ENCODE peak calls at places on chromosomes 12 and 14, in six cellular contexts. One of them, this sample, is unnamed.

GRCh38 chr12:98418357-98419075 is 96.9 kb upstream of the TMPO start:
- DNase-seq in pancreas: peak
- DNase-seq in foreskin fibroblast: peak
- DNase-seq in CD4-positive, alpha-beta T cell: no peak
- DNase-seq in nephron progenitor cell: peak
- DNase-seq in right lobe of liver: peak
- DNase-seq in this sample: peak

GRCh38 chr14:99871771-99872170 is 78.6 kb downstream of the EML1 start:
- DNase-seq in foreskin fibroblast: no peak
- DNase-seq in right lobe of liver: no peak
- DNase-seq in nephron progenitor cell: no peak
- DNase-seq in CD4-positive, alpha-beta T cell: no peak
- DNase-seq in pancreas: no peak
- DNase-seq in this sample: no peak

GRCh38 chr14:28406181-28406580 is 360.4 kb upstream of the FOXG1 start:
- DNase-seq in CD4-positive, alpha-beta T cell: no peak
- DNase-seq in right lobe of liver: no peak
- DNase-seq in nephron progenitor cell: no peak
- DNase-seq in pancreas: no peak
- DNase-seq in foreskin fibroblast: no peak
- DNase-seq in this sample: peak

GRCh38 chr12:43766291-43766690 is 7.5 kb downstream of the IRAK4 start:
- DNase-seq in CD4-positive, alpha-beta T cell: no peak
- DNase-seq in nephron progenitor cell: no peak
- DNase-seq in foreskin fibroblast: no peak
- DNase-seq in right lobe of liver: no peak
- DNase-seq in pancreas: no peak
- DNase-seq in this sample: no peak

GRCh38 chr12:74317078-74317581 is 220.5 kb upstream of the ATXN7L3B start:
- DNase-seq in pancreas: no peak
- DNase-seq in CD4-positive, alpha-beta T cell: no peak
- DNase-seq in right lobe of liver: no peak
- DNase-seq in foreskin fibroblast: no peak
- DNase-seq in nephron progenitor cell: peak
- DNase-seq in this sample: peak

GRCh38 chr12:40898505-40898904 is 206.3 kb downstream of the CNTN1 start:
- DNase-seq in foreskin fibroblast: no peak
- DNase-seq in nephron progenitor cell: no peak
- DNase-seq in right lobe of liver: no peak
- DNase-seq in pancreas: no peak
- DNase-seq in CD4-positive, alpha-beta T cell: no peak
- DNase-seq in this sample: no peak

GRCh38 chr12:62891805-62892549 is 43.0 kb downstream of the PPM1H start:
- DNase-seq in foreskin fibroblast: no peak
- DNase-seq in nephron progenitor cell: no peak
- DNase-seq in right lobe of liver: no peak
- DNase-seq in pancreas: no peak
- DNase-seq in CD4-positive, alpha-beta T cell: no peak
- DNase-seq in this sample: no peak

GRCh38 chr14:101715209-101716076 is 46.1 kb upstream of the PPP2R5C start:
- DNase-seq in nephron progenitor cell: no peak
- DNase-seq in CD4-positive, alpha-beta T cell: no peak
- DNase-seq in pancreas: no peak
- DNase-seq in right lobe of liver: no peak
- DNase-seq in foreskin fibroblast: no peak
- DNase-seq in this sample: no peak

GRCh38 chr14:58549358-58549757 is 88.4 kb upstream of the DACT1 start:
- DNase-seq in CD4-positive, alpha-beta T cell: no peak
- DNase-seq in foreskin fibroblast: no peak
- DNase-seq in nephron progenitor cell: no peak
- DNase-seq in pancreas: no peak
- DNase-seq in right lobe of liver: no peak
- DNase-seq in this sample: no peak

GRCh38 chr12:83514372-83514771 is 827.7 kb downstream of the TMTC2 start:
- DNase-seq in pancreas: no peak
- DNase-seq in foreskin fibroblast: no peak
- DNase-seq in nephron progenitor cell: no peak
- DNase-seq in CD4-positive, alpha-beta T cell: no peak
- DNase-seq in right lobe of liver: no peak
- DNase-seq in this sample: no peak

GRCh38 chr12:32983968-32984367 is 87.4 kb upstream of the PKP2 start:
- DNase-seq in CD4-positive, alpha-beta T cell: no peak
- DNase-seq in foreskin fibroblast: no peak
- DNase-seq in nephron progenitor cell: no peak
- DNase-seq in pancreas: no peak
- DNase-seq in right lobe of liver: no peak
- DNase-seq in this sample: no peak

GRCh38 chr12:47397664-47398281 is 308.1 kb downstream of the RPAP3 start:
- DNase-seq in nephron progenitor cell: no peak
- DNase-seq in foreskin fibroblast: peak
- DNase-seq in pancreas: no peak
- DNase-seq in CD4-positive, alpha-beta T cell: no peak
- DNase-seq in right lobe of liver: no peak
- DNase-seq in this sample: peak

GRCh38 chr12:114403044-114403689 is 2.8 kb downstream of the TBX5 start:
- DNase-seq in right lobe of liver: no peak
- DNase-seq in CD4-positive, alpha-beta T cell: no peak
- DNase-seq in nephron progenitor cell: peak
- DNase-seq in pancreas: no peak
- DNase-seq in foreskin fibroblast: peak
- DNase-seq in this sample: no peak

GRCh38 chr14:23610090-23610814 is 25.9 kb upstream of the DHRS2 start:
- DNase-seq in right lobe of liver: no peak
- DNase-seq in CD4-positive, alpha-beta T cell: no peak
- DNase-seq in nephron progenitor cell: no peak
- DNase-seq in foreskin fibroblast: no peak
- DNase-seq in pancreas: no peak
- DNase-seq in this sample: no peak

GRCh38 chr12:131287015-131287937 is 333.6 kb downstream of the ADGRD1 start:
- DNase-seq in pancreas: peak
- DNase-seq in foreskin fibroblast: no peak
- DNase-seq in right lobe of liver: no peak
- DNase-seq in CD4-positive, alpha-beta T cell: no peak
- DNase-seq in nephron progenitor cell: no peak
- DNase-seq in this sample: no peak

GRCh38 chr14:73125746-73126145 is 10.6 kb upstream of the PSEN1 start:
- DNase-seq in pancreas: no peak
- DNase-seq in nephron progenitor cell: no peak
- DNase-seq in right lobe of liver: no peak
- DNase-seq in CD4-positive, alpha-beta T cell: no peak
- DNase-seq in foreskin fibroblast: no peak
- DNase-seq in this sample: no peak

GRCh38 chr12:9881988-9882387 is 699 bp downstream of the KLRF2 start:
- DNase-seq in foreskin fibroblast: no peak
- DNase-seq in pancreas: no peak
- DNase-seq in right lobe of liver: no peak
- DNase-seq in nephron progenitor cell: no peak
- DNase-seq in CD4-positive, alpha-beta T cell: no peak
- DNase-seq in this sample: no peak

GRCh38 chr12:130195776-130196175 is 33.5 kb downstream of the FZD10 start:
- DNase-seq in CD4-positive, alpha-beta T cell: no peak
- DNase-seq in foreskin fibroblast: no peak
- DNase-seq in pancreas: no peak
- DNase-seq in right lobe of liver: no peak
- DNase-seq in nephron progenitor cell: no peak
- DNase-seq in this sample: no peak

GRCh38 chr12:17809206-17809605 is 280.8 kb downstream of the RERGL start:
- DNase-seq in CD4-positive, alpha-beta T cell: no peak
- DNase-seq in right lobe of liver: no peak
- DNase-seq in nephron progenitor cell: no peak
- DNase-seq in pancreas: no peak
- DNase-seq in foreskin fibroblast: no peak
- DNase-seq in this sample: no peak

GRCh38 chr14:89347885-89348284 is 69.1 kb downstream of the FOXN3 start:
- DNase-seq in right lobe of liver: no peak
- DNase-seq in CD4-positive, alpha-beta T cell: no peak
- DNase-seq in pancreas: no peak
- DNase-seq in nephron progenitor cell: no peak
- DNase-seq in foreskin fibroblast: no peak
- DNase-seq in this sample: no peak

GRCh38 chr12:122207391-122207790 is 3.9 kb downstream of the B3GNT4 start:
- DNase-seq in right lobe of liver: no peak
- DNase-seq in foreskin fibroblast: no peak
- DNase-seq in nephron progenitor cell: no peak
- DNase-seq in pancreas: no peak
- DNase-seq in CD4-positive, alpha-beta T cell: no peak
- DNase-seq in this sample: no peak

GRCh38 chr12:20376984-20377383 is 8.6 kb downstream of the PDE3A start:
- DNase-seq in nephron progenitor cell: no peak
- DNase-seq in pancreas: no peak
- DNase-seq in foreskin fibroblast: no peak
- DNase-seq in CD4-positive, alpha-beta T cell: no peak
- DNase-seq in right lobe of liver: no peak
- DNase-seq in this sample: no peak

GRCh38 chr12:53703746-53704145 is 23.5 kb downstream of the CALCOCO1 start:
- DNase-seq in nephron progenitor cell: no peak
- DNase-seq in foreskin fibroblast: no peak
- DNase-seq in CD4-positive, alpha-beta T cell: no peak
- DNase-seq in pancreas: no peak
- DNase-seq in right lobe of liver: no peak
- DNase-seq in this sample: peak

GRCh38 chr12:7588703-7589329 is 76.9 kb downstream of the APOBEC1 start:
- DNase-seq in pancreas: no peak
- DNase-seq in right lobe of liver: no peak
- DNase-seq in nephron progenitor cell: no peak
- DNase-seq in foreskin fibroblast: peak
- DNase-seq in CD4-positive, alpha-beta T cell: peak
- DNase-seq in this sample: no peak

GRCh38 chr14:89543420-89543790 is 126.4 kb upstream of the FOXN3 start:
- DNase-seq in nephron progenitor cell: no peak
- DNase-seq in foreskin fibroblast: no peak
- DNase-seq in right lobe of liver: no peak
- DNase-seq in CD4-positive, alpha-beta T cell: no peak
- DNase-seq in pancreas: no peak
- DNase-seq in this sample: no peak

GRCh38 chr14:89504084-89504483 is 87.1 kb upstream of the FOXN3 start:
- DNase-seq in right lobe of liver: no peak
- DNase-seq in pancreas: no peak
- DNase-seq in CD4-positive, alpha-beta T cell: no peak
- DNase-seq in foreskin fibroblast: peak
- DNase-seq in nephron progenitor cell: no peak
- DNase-seq in this sample: no peak

GRCh38 chr14:68817513-68818212 is 24.8 kb upstream of the ZFP36L1 start:
- DNase-seq in pancreas: no peak
- DNase-seq in nephron progenitor cell: no peak
- DNase-seq in right lobe of liver: no peak
- DNase-seq in CD4-positive, alpha-beta T cell: no peak
- DNase-seq in foreskin fibroblast: no peak
- DNase-seq in this sample: no peak

GRCh38 chr12:37548266-37548805 is 768.2 kb upstream of the ALG10B start:
- DNase-seq in pancreas: no peak
- DNase-seq in foreskin fibroblast: no peak
- DNase-seq in CD4-positive, alpha-beta T cell: no peak
- DNase-seq in nephron progenitor cell: no peak
- DNase-seq in right lobe of liver: no peak
- DNase-seq in this sample: no peak

DNA sequence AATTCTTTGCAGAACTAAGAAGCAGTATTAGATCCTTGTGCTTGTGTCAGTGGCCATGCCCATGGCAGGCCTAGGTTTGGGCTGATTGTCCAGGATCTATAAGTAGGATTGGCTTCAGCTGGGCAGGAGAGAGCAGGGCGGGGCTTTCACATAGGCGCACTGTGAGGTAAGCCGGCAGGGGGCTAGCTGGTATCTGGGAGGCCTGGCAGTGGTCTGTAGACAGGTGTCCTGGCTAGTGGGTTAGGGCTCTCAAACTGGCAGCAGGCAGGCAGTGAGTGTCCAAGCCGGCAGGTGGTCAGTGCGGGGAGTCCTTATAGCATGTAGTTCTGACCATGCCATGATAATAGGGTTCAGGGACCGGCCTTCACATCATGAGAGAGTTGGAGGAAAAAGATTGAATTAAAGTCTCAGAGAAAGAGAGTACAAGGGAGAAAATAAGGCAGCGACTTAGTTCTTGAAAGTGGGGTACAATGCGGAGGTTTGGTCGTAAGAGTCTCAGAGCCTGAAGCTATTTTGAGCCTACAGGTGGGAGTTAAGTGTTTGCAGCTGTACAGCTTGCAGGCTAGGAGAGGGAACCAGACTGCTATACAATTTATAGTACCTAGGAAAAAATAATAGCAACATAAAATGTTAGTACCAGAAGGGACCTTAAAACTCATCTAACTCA is 137.4 kb downstream of the TPH2 start:
- DNase-seq in CD4-positive, alpha-beta T cell: no peak
- DNase-seq in nephron progenitor cell: no peak
- DNase-seq in right lobe of liver: no peak
- DNase-seq in pancreas: no peak
- DNase-seq in foreskin fibroblast: no peak
- DNase-seq in this sample: no peak
- TF ChIP-seq CTCF in CD4-positive, alpha-beta T cell: no peak
- TF ChIP-seq CTCF in nephron progenitor cell: no peak
- TF ChIP-seq CTCF in right lobe of liver: no peak
- TF ChIP-seq CTCF in pancreas: no peak
- TF ChIP-seq CTCF in foreskin fibroblast: no peak
- TF ChIP-seq CTCF in this sample: no peak

GRCh38 chr12:112838731-112839130 is 47.2 kb downstream of the RPH3A start:
- DNase-seq in CD4-positive, alpha-beta T cell: no peak
- DNase-seq in right lobe of liver: no peak
- DNase-seq in nephron progenitor cell: no peak
- DNase-seq in foreskin fibroblast: no peak
- DNase-seq in pancreas: no peak
- DNase-seq in this sample: no peak
- TF ChIP-seq CTCF in CD4-positive, alpha-beta T cell: no peak
- TF ChIP-seq CTCF in right lobe of liver: no peak
- TF ChIP-seq CTCF in nephron progenitor cell: no peak
- TF ChIP-seq CTCF in foreskin fibroblast: no peak
- TF ChIP-seq CTCF in pancreas: no peak
- TF ChIP-seq CTCF in this sample: no peak

DNA sequence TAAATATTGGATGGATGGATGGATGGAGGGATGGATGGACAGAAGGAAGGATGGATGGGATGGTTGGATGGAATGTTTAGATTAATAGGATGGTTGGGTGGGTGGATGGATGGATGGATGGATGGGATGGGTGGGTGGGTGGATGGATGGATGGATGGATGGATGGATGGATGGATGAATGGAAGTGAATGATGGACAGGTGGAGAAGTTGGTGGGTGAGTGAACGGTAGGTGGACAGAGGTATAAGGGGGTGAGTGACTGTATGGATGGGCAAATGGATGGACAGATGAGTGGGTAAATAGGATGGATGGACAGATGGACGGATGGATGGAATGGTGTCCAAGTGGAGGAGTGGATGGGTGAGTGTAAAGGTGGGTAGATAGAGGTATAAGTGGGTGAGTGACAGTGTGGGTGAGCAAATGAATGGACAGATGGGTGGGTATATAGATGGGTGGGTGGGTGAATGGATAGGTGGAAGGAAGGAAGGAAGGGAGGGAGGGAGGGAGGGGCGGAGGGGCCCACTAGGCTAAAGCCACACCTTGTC is 41.9 kb downstream of the HRK start:
- DNase-seq in right lobe of liver: no peak
- DNase-seq in foreskin fibroblast: no peak
- DNase-seq in CD4-positive, alpha-beta T cell: no peak
- DNase-seq in nephron progenitor cell: no peak
- DNase-seq in pancreas: no peak
- DNase-seq in this sample: no peak
- TF ChIP-seq CTCF in right lobe of liver: no peak
- TF ChIP-seq CTCF in foreskin fibroblast: no peak
- TF ChIP-seq CTCF in CD4-positive, alpha-beta T cell: no peak
- TF ChIP-seq CTCF in nephron progenitor cell: no peak
- TF ChIP-seq CTCF in pancreas: no peak
- TF ChIP-seq CTCF in this sample: no peak

GRCh38 chr14:51877807-51878206 is 17.4 kb downstream of the GNG2 start:
- DNase-seq in pancreas: no peak
- DNase-seq in CD4-positive, alpha-beta T cell: no peak
- DNase-seq in right lobe of liver: no peak
- DNase-seq in foreskin fibroblast: no peak
- DNase-seq in nephron progenitor cell: no peak
- DNase-seq in this sample: no peak
- TF ChIP-seq CTCF in pancreas: no peak
- TF ChIP-seq CTCF in CD4-positive, alpha-beta T cell: no peak
- TF ChIP-seq CTCF in right lobe of liver: no peak
- TF ChIP-seq CTCF in foreskin fibroblast: no peak
- TF ChIP-seq CTCF in nephron progenitor cell: no peak
- TF ChIP-seq CTCF in this sample: no peak